ENCODE peak calls at places on chromosomes 3 and 15, in four cellular contexts. U is Peyer's patch, F is suprapubic skin, D is transverse colon. S is an unnamed sample. For H3K4me1, the result is how much of the 10 kb centered on the place peaks cover.

GRCh38 chr3:34864011-34864410 is 775.3 kb upstream of the ARPP21 start:
- DNase-seq in U (no peak), D (no peak), F (no peak), S (no peak)

GRCh38 chr3:157204431-157204830 is 44.5 kb upstream of the CCNL1 start:
- DNase-seq in U (no peak), F (no peak), D (no peak), S (no peak)

GRCh38 chr3:14523792-14524191 is 16.4 kb downstream of the GRIP2 start:
- DNase-seq in D (no peak), F (peak), U (no peak), S (no peak)

GRCh38 chr3:77825045-77825827 is 785.3 kb downstream of the ROBO2 start:
- DNase-seq in U (no peak), F (peak), D (peak), S (no peak)

GRCh38 chr15:47820780-47821319 is 103.5 kb downstream of the SEMA6D start:
- DNase-seq in F (no peak), D (no peak), U (no peak), S (no peak)

GRCh38 chr3:102512734-102513518 is 78.1 kb downstream of the ZPLD1 start:
- DNase-seq in U (no peak), D (no peak), F (no peak), S (no peak)

GRCh38 chr3:170180107-170180951 is 1.2 kb downstream of the PHC3 start:
- DNase-seq in U (no peak), F (no peak), D (no peak), S (no peak)

GRCh38 chr15:89335289-89336041 is 841 bp upstream of the POLG start:
- DNase-seq in D (peak), U (peak), F (peak), S (peak)

GRCh38 chr15:52288051-52288942 is 7.3 kb downstream of the MYO5C start:
- DNase-seq in U (no peak), D (peak), F (no peak), S (no peak)

GRCh38 chr15:76196286-76196948 is 114.9 kb downstream of the ETFA start:
- DNase-seq in F (peak), U (peak), D (peak), S (no peak)

GRCh38 chr15:82231233-82231632 is 31.3 kb downstream of the EFL1 start:
- DNase-seq in F (no peak), D (no peak), U (no peak), S (no peak)

GRCh38 chr3:195150194-195151118 is 120.5 kb downstream of the XXYLT1 start:
- DNase-seq in D (peak), F (peak), U (peak), S (no peak)

GRCh38 chr3:189947948-189948723 is 172.6 kb downstream of the P3H2 start:
- DNase-seq in U (no peak), F (no peak), D (no peak), S (no peak)

GRCh38 chr15:67154249-67154648 is 88.8 kb downstream of the SMAD3 start:
- DNase-seq in U (no peak), F (no peak), D (no peak), S (no peak)

GRCh38 chr15:41424809-41425208 is 7.9 kb downstream of the RTF1 start:
- DNase-seq in U (no peak), D (no peak), F (no peak), S (no peak)

GRCh38 chr3:126682046-126682445 is 22.0 kb upstream of the CHCHD6 start:
- DNase-seq in U (no peak), F (no peak), D (no peak), S (no peak)

GRCh38 chr15:86615816-86616215 is 536.1 kb downstream of the AGBL1 start:
- DNase-seq in U (no peak), D (no peak), F (no peak), S (no peak)

GRCh38 chr15:63904042-63904441 is 70.3 kb upstream of the HERC1 start:
- DNase-seq in D (no peak), F (no peak), U (no peak), S (no peak)

GRCh38 chr3:60147249-60147648 is 1097.4 kb upstream of the CFAP20DC start:
- DNase-seq in U (no peak), F (no peak), D (no peak), S (no peak)

GRCh38 chr3:58597770-58598310 is 20.6 kb upstream of the FAM107A start:
- DNase-seq in D (no peak), U (no peak), F (no peak), S (no peak)

GRCh38 chr15:55407631-55407948 is 569 bp downstream of the CCPG1 start:
- DNase-seq in U (no peak), D (no peak), F (no peak), S (no peak)

GRCh38 chr3:50230106-50230832 is 5.7 kb upstream of the GNAI2 start:
- DNase-seq in F (no peak), D (no peak), U (no peak), S (no peak)

DNA sequence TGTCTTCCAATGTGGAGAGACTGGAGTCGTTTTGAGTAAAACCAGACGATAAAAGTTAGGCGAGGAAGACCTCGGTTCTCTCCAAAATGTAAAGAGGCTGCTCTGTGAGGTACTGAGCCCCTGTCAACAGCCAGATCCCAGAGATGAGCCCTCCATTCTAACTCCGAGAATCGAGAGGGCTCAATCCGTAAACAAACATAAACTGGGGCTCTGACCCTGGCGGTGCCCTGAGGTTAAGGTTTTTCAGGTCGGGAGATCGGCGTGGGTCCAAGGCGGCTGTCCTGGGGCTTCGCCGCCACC is 417 bp downstream of the TBCCD1 start:
- DNase-seq in U (no peak), D (no peak), F (no peak), S (no peak)
- H3K4me1 ChIP-seq in U (under half), D (half or more), F (half or more), S (under half)

GRCh38 chr15:99452728-99453643 is 112.8 kb upstream of the MEF2A start:
- DNase-seq in D (peak), F (peak), U (peak), S (peak)

GRCh38 chr15:99453646-99454045 is 112.1 kb upstream of the MEF2A start:
- DNase-seq in U (no peak), F (no peak), D (no peak), S (no peak)

GRCh38 chr15:99454107-99454809 is 111.5 kb upstream of the MEF2A start:
- DNase-seq in D (no peak), U (peak), F (no peak), S (no peak)

GRCh38 chr15:99455796-99456160 is 110.0 kb upstream of the MEF2A start:
- DNase-seq in U (no peak), F (no peak), D (no peak), S (no peak)

DNA sequence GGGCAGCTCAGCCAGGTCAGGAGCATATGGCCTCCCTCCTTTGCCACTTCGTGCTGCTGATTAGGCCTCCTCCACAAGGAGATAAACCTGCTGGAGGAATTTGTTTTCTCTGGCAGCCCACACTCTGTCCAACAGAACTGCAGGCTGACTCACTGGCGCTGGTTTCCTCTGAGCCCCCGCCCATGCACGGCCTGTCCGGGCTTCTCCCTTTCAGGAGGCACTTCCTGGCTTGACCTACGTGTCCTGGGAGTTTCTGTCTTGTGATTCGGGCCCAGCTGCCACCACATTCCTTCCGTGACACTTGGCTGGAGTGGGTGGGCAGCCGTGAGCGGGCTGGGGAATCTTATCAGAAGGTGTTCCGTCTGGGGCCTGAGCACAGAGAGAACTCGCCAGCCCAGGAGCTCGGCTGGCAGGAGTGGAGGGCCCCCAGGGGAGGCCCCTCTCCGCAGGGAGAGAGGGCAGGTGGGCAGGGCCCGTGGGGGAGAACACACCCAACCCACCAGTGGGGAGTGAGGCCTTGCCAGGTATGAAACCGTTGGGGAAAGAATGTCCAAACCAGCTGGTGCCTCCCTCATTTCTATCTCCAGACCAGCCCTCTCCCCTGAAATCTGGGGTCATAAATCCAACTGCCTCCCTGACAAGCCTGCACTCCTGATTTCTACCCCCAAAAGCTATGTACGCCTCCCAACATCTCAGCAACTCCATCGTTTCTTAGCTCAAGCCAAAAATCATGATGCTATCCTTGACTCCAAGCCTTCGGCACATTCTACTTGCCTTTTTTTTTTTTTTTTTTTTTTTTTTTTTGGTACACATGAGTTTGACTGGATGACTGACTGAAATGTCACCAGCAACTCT is 110.6 kb upstream of the MEF2A start:
- DNase-seq in D (peak), U (peak), F (peak), S (peak)
- TF ChIP-seq POLR2A in D (no peak), U (no peak), F (no peak), S (peak)

GRCh38 chr3:62020706-62021105 is 352.6 kb downstream of the FEZF2 start:
- DNase-seq in D (no peak), U (no peak), F (no peak), S (no peak)
- H3K4me1 ChIP-seq in D (under half), U (under half), F (under half), S (under half)

GRCh38 chr15:56733131-56734012 is at the start of gene ZNF280D:
- DNase-seq in D (peak), U (peak), F (peak), S (peak)
- TF ChIP-seq POLR2A in D (peak), U (peak), F (no peak), S (peak)

GRCh38 chr3:73471986-73472385 is 152.8 kb downstream of the PDZRN3 start:
- DNase-seq in F (no peak), U (no peak), D (no peak), S (no peak)
- H3K4me1 ChIP-seq in F (under half), U (under half), D (under half), S (under half)

GRCh38 chr3:149548729-149549065 is 74.2 kb downstream of the TM4SF4 start:
- DNase-seq in F (no peak), U (no peak), D (no peak), S (no peak)
- TF ChIP-seq POLR2A in F (no peak), U (no peak), D (no peak), S (no peak)

GRCh38 chr3:39212665-39213064 is 20.3 kb upstream of the XIRP1 start:
- DNase-seq in U (no peak), D (no peak), F (no peak), S (no peak)
- H3K4me1 ChIP-seq in U (under half), D (under half), F (under half), S (under half)

DNA sequence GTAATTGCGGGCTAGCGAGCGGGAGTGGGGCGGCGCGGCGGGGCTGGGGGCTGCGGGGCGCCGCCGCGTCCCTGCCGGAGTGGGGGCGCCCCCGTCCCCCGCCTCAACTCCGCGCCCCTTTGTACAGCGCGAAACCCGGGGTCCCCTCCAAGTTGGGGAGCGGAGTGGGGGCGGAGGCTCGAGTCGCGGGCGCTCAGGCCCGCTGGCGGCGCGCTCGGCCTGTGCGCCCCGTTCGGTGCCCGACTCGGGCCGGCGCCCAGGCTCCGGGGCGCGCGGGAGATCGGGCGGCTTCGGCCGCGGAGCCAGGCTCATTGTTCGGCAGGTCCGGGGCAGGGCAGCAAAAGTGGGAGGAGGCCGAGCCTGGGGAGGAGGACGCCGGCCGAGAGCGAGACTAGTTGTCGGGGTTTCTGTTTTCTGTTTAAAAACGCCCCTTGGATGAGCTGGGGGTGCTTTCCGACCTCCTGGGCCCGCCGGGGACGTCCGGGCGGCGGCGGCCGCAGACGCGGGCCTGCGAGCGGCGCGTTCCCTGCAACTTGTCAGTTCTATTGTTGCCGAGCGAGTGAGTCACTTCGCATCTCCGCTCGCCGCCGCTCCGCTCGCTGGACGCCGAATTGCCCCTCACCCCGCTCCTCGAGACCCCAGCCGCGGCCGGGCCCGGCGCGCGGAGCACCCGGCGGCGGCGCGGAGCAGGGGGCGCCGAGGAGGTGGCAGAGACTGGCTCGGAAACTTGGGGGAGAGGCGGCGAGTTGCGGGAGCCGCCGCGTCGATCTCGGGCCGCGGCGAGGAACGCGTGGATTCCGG is 663 bp downstream of the TCF12 start:
- DNase-seq in U (peak), D (peak), F (peak), S (no peak)
- TF ChIP-seq POLR2A in U (peak), D (no peak), F (no peak), S (no peak)

GRCh38 chr15:100951965-100952364 is 32.8 kb downstream of the LRRK1 start:
- DNase-seq in U (no peak), F (no peak), D (no peak), S (no peak)

GRCh38 chr15:100945006-100945405 is 25.8 kb downstream of the LRRK1 start:
- DNase-seq in U (no peak), F (no peak), D (no peak), S (no peak)

GRCh38 chr15:100944237-100944875 is 25.2 kb downstream of the LRRK1 start:
- DNase-seq in F (no peak), U (no peak), D (no peak), S (no peak)

GRCh38 chr15:100948430-100948762 is 29.2 kb downstream of the LRRK1 start:
- DNase-seq in U (no peak), F (no peak), D (no peak), S (no peak)

DNA sequence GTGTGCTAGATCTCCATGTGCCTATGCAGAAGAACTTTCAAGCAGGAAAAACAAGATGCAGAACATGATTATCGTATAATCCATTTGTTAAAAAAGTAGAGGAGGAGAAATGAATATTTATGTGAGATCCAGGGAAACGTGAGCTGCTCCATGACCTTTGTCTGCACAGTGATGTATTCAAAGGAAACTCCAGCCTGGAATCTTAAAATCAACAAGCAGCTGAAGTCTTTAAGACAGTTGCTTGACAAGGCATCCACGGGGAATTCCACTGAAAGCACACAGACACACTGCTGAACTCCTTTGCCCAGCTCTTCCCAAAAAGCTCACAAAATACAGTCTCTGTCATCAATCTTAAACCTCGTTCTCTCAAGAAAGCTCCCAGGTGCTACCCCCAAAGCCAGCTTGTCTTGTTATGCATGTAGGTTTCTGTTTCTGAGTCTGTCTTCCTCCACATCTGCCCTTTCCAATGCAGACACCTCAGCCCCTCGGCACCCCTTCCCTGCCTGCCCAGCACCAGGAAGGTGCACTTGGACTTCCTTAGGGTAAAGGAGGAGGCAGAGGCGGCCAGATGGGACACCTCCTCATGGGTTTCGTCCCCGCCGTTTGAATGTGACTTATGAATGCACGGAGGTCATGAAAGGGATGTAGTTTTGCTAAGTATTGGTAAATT is 28.7 kb downstream of the LRRK1 start:
- DNase-seq in U (no peak), F (no peak), D (no peak), S (no peak)
- H3K4me1 ChIP-seq in U (under half), F (under half), D (under half), S (under half)

GRCh38 chr3:184332370-184333090 is 4.9 kb upstream of the FAM131A start:
- DNase-seq in U (no peak), D (no peak), F (no peak), S (no peak)
- TF ChIP-seq POLR2A in U (no peak), D (no peak), F (no peak), S (no peak)